ENCODE peak calls at places on chromosomes 1 and 21, in four cellular contexts. One of them, this sample, is unnamed.
A peak's percentile ranks its signal among the peaks of the same experiment; 100 is the strongest.

GRCh38 chr1:161096015-161096414 is 2.1 kb upstream of the KLHDC9 start:
- DNase-seq in GM23248: no peak
- DNase-seq in hepatocyte: no peak
- DNase-seq in GM23338: no peak
- DNase-seq in this sample: no peak

GRCh38 chr1:38817267-38817957 is 42.2 kb downstream of the RRAGC start:
- DNase-seq in GM23248: no peak
- DNase-seq in hepatocyte: no peak
- DNase-seq in GM23338: no peak
- DNase-seq in this sample: no peak

GRCh38 chr1:245045087-245045881 is 109.5 kb upstream of the KIF26B start:
- DNase-seq in GM23248: peak; percentile 8
- DNase-seq in hepatocyte: peak; percentile 40
- DNase-seq in GM23338: peak; percentile 47
- DNase-seq in this sample: no peak

GRCh38 chr1:192311281-192311680 is 5.5 kb upstream of the RGS21 start:
- DNase-seq in GM23248: peak; percentile 5
- DNase-seq in hepatocyte: peak; percentile 29
- DNase-seq in GM23338: peak; percentile 5
- DNase-seq in this sample: no peak

GRCh38 chr1:87450136-87450535 is 121.5 kb downstream of the LMO4 start:
- DNase-seq in GM23248: no peak
- DNase-seq in hepatocyte: no peak
- DNase-seq in GM23338: no peak
- DNase-seq in this sample: no peak

GRCh38 chr21:32336711-32337110 is 38.1 kb downstream of the MRAP start:
- DNase-seq in GM23248: peak; percentile 77
- DNase-seq in hepatocyte: no peak
- DNase-seq in GM23338: no peak
- DNase-seq in this sample: no peak

GRCh38 chr1:205714190-205714905 is 34.0 kb upstream of the SLC45A3 start:
- DNase-seq in GM23248: peak; percentile 81
- DNase-seq in hepatocyte: no peak
- DNase-seq in GM23338: no peak
- DNase-seq in this sample: no peak

GRCh38 chr1:172823534-172823933 is 164.6 kb downstream of the FASLG start:
- DNase-seq in GM23248: peak; percentile 69
- DNase-seq in hepatocyte: no peak
- DNase-seq in GM23338: no peak
- DNase-seq in this sample: no peak

GRCh38 chr1:14780271-14780670 is 181.8 kb downstream of the KAZN start:
- DNase-seq in GM23248: peak; percentile 73
- DNase-seq in hepatocyte: no peak
- DNase-seq in GM23338: no peak
- DNase-seq in this sample: no peak

GRCh38 chr21:15614757-15615156 is 115.0 kb upstream of the USP25 start:
- DNase-seq in GM23248: no peak
- DNase-seq in hepatocyte: peak; percentile 26
- DNase-seq in GM23338: no peak
- DNase-seq in this sample: no peak

GRCh38 chr1:116538527-116538926 is 32.3 kb downstream of the CD58 start:
- DNase-seq in GM23248: peak; percentile 73
- DNase-seq in hepatocyte: peak; percentile 60
- DNase-seq in GM23338: no peak
- DNase-seq in this sample: peak; percentile 76

GRCh38 chr1:63524166-63524565 is 841 bp downstream of the EFCAB7 start:
- DNase-seq in GM23248: peak; percentile 37
- DNase-seq in hepatocyte: no peak
- DNase-seq in GM23338: no peak
- DNase-seq in this sample: no peak

GRCh38 chr21:44521928-44522752 is 17.9 kb downstream of the KRTAP10-1 start:
- DNase-seq in GM23248: no peak
- DNase-seq in hepatocyte: no peak
- DNase-seq in GM23338: no peak
- DNase-seq in this sample: no peak

GRCh38 chr1:30782361-30783243 is 25.0 kb upstream of the LAPTM5 start:
- DNase-seq in GM23248: peak; percentile 75
- DNase-seq in hepatocyte: peak; percentile 85
- DNase-seq in GM23338: peak; percentile 86
- DNase-seq in this sample: no peak

GRCh38 chr21:31409849-31410762 is 66.0 kb upstream of the TIAM1 start:
- DNase-seq in GM23248: no peak
- DNase-seq in hepatocyte: no peak
- DNase-seq in GM23338: no peak
- DNase-seq in this sample: no peak

GRCh38 chr1:226349801-226350503 is 41.0 kb upstream of the LIN9 start:
- DNase-seq in GM23248: no peak
- DNase-seq in hepatocyte: peak; percentile 52
- DNase-seq in GM23338: no peak
- DNase-seq in this sample: no peak

GRCh38 chr1:6508876-6509602 is 17.6 kb upstream of the PLEKHG5 start:
- DNase-seq in GM23248: no peak
- DNase-seq in hepatocyte: no peak
- DNase-seq in GM23338: no peak
- DNase-seq in this sample: no peak

GRCh38 chr21:36297938-36298572 is 21.9 kb upstream of the MORC3 start:
- DNase-seq in GM23248: peak; percentile 82
- DNase-seq in hepatocyte: peak; percentile 67
- DNase-seq in GM23338: no peak
- DNase-seq in this sample: peak; percentile 55

GRCh38 chr1:16607433-16607851 is 5.9 kb downstream of the NBPF1 start:
- DNase-seq in GM23248: no peak
- DNase-seq in hepatocyte: no peak
- DNase-seq in GM23338: no peak
- DNase-seq in this sample: no peak

GRCh38 chr1:62508187-62508758 is 71.4 kb downstream of the USP1 start:
- DNase-seq in GM23248: peak; percentile 70
- DNase-seq in hepatocyte: peak; percentile 54
- DNase-seq in GM23338: peak; percentile 61
- DNase-seq in this sample: peak; percentile 3

GRCh38 chr1:41282679-41283317 is 40.7 kb upstream of the SCMH1 start:
- DNase-seq in GM23248: peak; percentile 59
- DNase-seq in hepatocyte: peak; percentile 69
- DNase-seq in GM23338: peak; percentile 80
- DNase-seq in this sample: no peak

GRCh38 chr1:3779265-3779911 is 6.8 kb downstream of the SMIM1 start:
- DNase-seq in GM23248: no peak
- DNase-seq in hepatocyte: no peak
- DNase-seq in GM23338: no peak
- DNase-seq in this sample: no peak

GRCh38 chr1:54995835-54996234 is 2.9 kb upstream of the BSND start:
- DNase-seq in GM23248: no peak
- DNase-seq in hepatocyte: no peak
- DNase-seq in GM23338: no peak
- DNase-seq in this sample: no peak

GRCh38 chr1:54685335-54685905 is 30.2 kb upstream of the TTC4 start:
- DNase-seq in GM23248: no peak
- DNase-seq in hepatocyte: no peak
- DNase-seq in GM23338: no peak
- DNase-seq in this sample: no peak

GRCh38 chr1:30652151-30652915 is 71.1 kb downstream of the MATN1 start:
- DNase-seq in GM23248: no peak
- DNase-seq in hepatocyte: no peak
- DNase-seq in GM23338: peak; percentile 38
- DNase-seq in this sample: no peak

GRCh38 chr1:54180666-54181360 is 19.0 kb downstream of the CYB5RL start:
- DNase-seq in GM23248: no peak
- DNase-seq in hepatocyte: no peak
- DNase-seq in GM23338: no peak
- DNase-seq in this sample: no peak

GRCh38 chr21:38849776-38850175 is 44.0 kb downstream of the ETS2 start:
- DNase-seq in GM23248: no peak
- DNase-seq in hepatocyte: no peak
- DNase-seq in GM23338: no peak
- DNase-seq in this sample: no peak
- H3K9me2 ChIP-seq in GM23248: no peaks in the 10 kb centered on the region
- H3K9me2 ChIP-seq in hepatocyte: no peaks in the 10 kb centered on the region
- H3K9me2 ChIP-seq in GM23338: peaks cover 10% of the 10 kb centered on the region
- H3K9me2 ChIP-seq in this sample: no peaks in the 10 kb centered on the region

GRCh38 chr1:43938892-43939587 is 5.4 kb downstream of the ARTN start:
- DNase-seq in GM23248: no peak
- DNase-seq in hepatocyte: no peak
- DNase-seq in GM23338: peak; percentile 46
- DNase-seq in this sample: no peak

GRCh38 chr1:43938383-43938782 is 4.8 kb downstream of the ARTN start:
- DNase-seq in GM23248: no peak
- DNase-seq in hepatocyte: no peak
- DNase-seq in GM23338: no peak
- DNase-seq in this sample: no peak

GRCh38 chr1:43936470-43937151 is 3.0 kb downstream of the ARTN start:
- DNase-seq in GM23248: peak; percentile 69
- DNase-seq in hepatocyte: peak; percentile 72
- DNase-seq in GM23338: peak; percentile 85
- DNase-seq in this sample: no peak

GRCh38 chr1:43935711-43936427 is 2.3 kb downstream of the ARTN start:
- DNase-seq in GM23248: no peak
- DNase-seq in hepatocyte: peak; percentile 35
- DNase-seq in GM23338: peak; percentile 70
- DNase-seq in this sample: no peak

GRCh38 chr1:43937179-43937865 is 3.7 kb downstream of the ARTN start:
- DNase-seq in GM23248: no peak
- DNase-seq in hepatocyte: no peak
- DNase-seq in GM23338: no peak
- DNase-seq in this sample: no peak
- H3K4me2 ChIP-seq in GM23248: no peak overlapping the region
- H3K4me2 ChIP-seq in hepatocyte: peak overlapping the region; percentile 94
- H3K4me2 ChIP-seq in GM23338: peak overlapping the region; percentile 97
- H3K4me2 ChIP-seq in this sample: no peak overlapping the region

GRCh38 chr1:204041803-204042505 is 31.0 kb upstream of the SOX13 start:
- DNase-seq in GM23248: peak; percentile 85
- DNase-seq in hepatocyte: no peak
- DNase-seq in GM23338: no peak
- DNase-seq in this sample: no peak
- H3K9me2 ChIP-seq in GM23248: no peaks in the 10 kb centered on the region
- H3K9me2 ChIP-seq in hepatocyte: no peaks in the 10 kb centered on the region
- H3K9me2 ChIP-seq in GM23338: no peaks in the 10 kb centered on the region
- H3K9me2 ChIP-seq in this sample: no peaks in the 10 kb centered on the region

GRCh38 chr1:23799570-23800395 is 771 bp downstream of the GALE start:
- DNase-seq in GM23248: peak; percentile 52
- DNase-seq in hepatocyte: peak; percentile 92
- DNase-seq in GM23338: peak; percentile 78
- DNase-seq in this sample: peak; percentile 87

GRCh38 chr1:23800396-23801337 is at the start of gene GALE:
- DNase-seq in GM23248: peak; percentile 98
- DNase-seq in hepatocyte: peak; percentile 97
- DNase-seq in GM23338: peak; percentile 76
- DNase-seq in this sample: peak; percentile 76

GRCh38 chr1:23799255-23799569 is 1.3 kb downstream of the GALE start:
- DNase-seq in GM23248: no peak
- DNase-seq in hepatocyte: no peak
- DNase-seq in GM23338: no peak
- DNase-seq in this sample: no peak

GRCh38 chr1:23797478-23798448 is 2.8 kb downstream of the GALE start:
- DNase-seq in GM23248: no peak
- DNase-seq in hepatocyte: no peak
- DNase-seq in GM23338: no peak
- DNase-seq in this sample: no peak

GRCh38 chr1:23798662-23799142 is 1.9 kb downstream of the GALE start:
- DNase-seq in GM23248: peak; percentile 21
- DNase-seq in hepatocyte: no peak
- DNase-seq in GM23338: peak; percentile 67
- DNase-seq in this sample: no peak
- H3K4me2 ChIP-seq in GM23248: no peak overlapping the region
- H3K4me2 ChIP-seq in hepatocyte: peak overlapping the region; percentile 93
- H3K4me2 ChIP-seq in GM23338: peak overlapping the region; percentile 98
- H3K4me2 ChIP-seq in this sample: peak overlapping the region; percentile 82

GRCh38 chr1:119806489-119806888 is 4.8 kb downstream of the REG4 start:
- DNase-seq in GM23248: no peak
- DNase-seq in hepatocyte: no peak
- DNase-seq in GM23338: no peak
- DNase-seq in this sample: no peak
- H3K9me2 ChIP-seq in GM23248: no peaks in the 10 kb centered on the region
- H3K9me2 ChIP-seq in hepatocyte: no peaks in the 10 kb centered on the region
- H3K9me2 ChIP-seq in GM23338: no peaks in the 10 kb centered on the region
- H3K9me2 ChIP-seq in this sample: no peaks in the 10 kb centered on the region

DNA sequence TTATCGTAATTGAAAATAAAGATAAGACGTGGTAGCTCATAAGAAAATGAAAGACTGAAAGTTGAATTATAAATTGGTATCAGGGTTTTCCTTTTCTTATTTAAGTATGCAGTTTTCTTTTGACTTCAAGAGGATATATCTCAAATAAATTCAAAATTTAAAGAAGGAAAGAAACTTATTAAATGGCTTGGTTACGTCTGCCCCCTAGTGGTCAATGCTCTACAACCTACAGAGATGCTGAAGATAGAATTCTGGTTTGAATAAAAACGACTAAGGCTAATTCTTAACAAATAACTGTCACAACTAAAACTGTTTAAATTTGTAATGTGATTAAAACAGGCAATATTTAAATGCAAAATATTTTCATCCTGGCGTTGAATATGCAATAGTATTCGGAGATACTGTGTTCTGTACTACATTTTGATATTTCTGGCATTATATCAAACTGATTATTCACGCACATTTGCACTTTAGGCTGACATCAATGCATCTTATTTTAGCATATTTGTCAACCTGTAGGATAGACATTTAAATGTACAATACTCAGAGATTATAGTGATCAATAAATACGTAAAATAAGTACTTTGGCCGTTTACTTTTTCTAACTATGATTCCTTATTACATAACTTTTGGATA is 26.8 kb downstream of the IFI44 start:
- DNase-seq in GM23248: peak; percentile 76
- DNase-seq in hepatocyte: peak; percentile 86
- DNase-seq in GM23338: peak; percentile 81
- DNase-seq in this sample: peak; percentile 16
- H3K4me2 ChIP-seq in GM23248: no peak overlapping the region
- H3K4me2 ChIP-seq in hepatocyte: no peak overlapping the region
- H3K4me2 ChIP-seq in GM23338: no peak overlapping the region
- H3K4me2 ChIP-seq in this sample: no peak overlapping the region

GRCh38 chr1:167118188-167118587 is 24.3 kb downstream of the STYXL2 start:
- DNase-seq in GM23248: no peak
- DNase-seq in hepatocyte: no peak
- DNase-seq in GM23338: no peak
- DNase-seq in this sample: no peak

GRCh38 chr1:167116174-167116573 is 22.3 kb downstream of the STYXL2 start:
- DNase-seq in GM23248: no peak
- DNase-seq in hepatocyte: no peak
- DNase-seq in GM23338: no peak
- DNase-seq in this sample: no peak

GRCh38 chr1:167111853-167112455 is 18.1 kb downstream of the STYXL2 start:
- DNase-seq in GM23248: no peak
- DNase-seq in hepatocyte: no peak
- DNase-seq in GM23338: no peak
- DNase-seq in this sample: no peak

GRCh38 chr1:167117225-167117624 is 23.4 kb downstream of the STYXL2 start:
- DNase-seq in GM23248: no peak
- DNase-seq in hepatocyte: no peak
- DNase-seq in GM23338: no peak
- DNase-seq in this sample: no peak

GRCh38 chr1:167114725-167115124 is 20.9 kb downstream of the STYXL2 start:
- DNase-seq in GM23248: no peak
- DNase-seq in hepatocyte: no peak
- DNase-seq in GM23338: no peak
- DNase-seq in this sample: no peak
- H3K9me2 ChIP-seq in GM23248: no peaks in the 10 kb centered on the region
- H3K9me2 ChIP-seq in hepatocyte: no peaks in the 10 kb centered on the region
- H3K9me2 ChIP-seq in GM23338: peaks cover 17% of the 10 kb centered on the region
- H3K9me2 ChIP-seq in this sample: no peaks in the 10 kb centered on the region

GRCh38 chr1:155947292-155947691 is 5.9 kb downstream of the RXFP4 start:
- DNase-seq in GM23248: no peak
- DNase-seq in hepatocyte: no peak
- DNase-seq in GM23338: no peak
- DNase-seq in this sample: no peak
- H3K4me2 ChIP-seq in GM23248: no peak overlapping the region
- H3K4me2 ChIP-seq in hepatocyte: no peak overlapping the region
- H3K4me2 ChIP-seq in GM23338: no peak overlapping the region
- H3K4me2 ChIP-seq in this sample: no peak overlapping the region

This sample was measured in PC-9.